ENCODE peak calls at places on chromosomes 3 and 15, in nine cellular contexts. Y, I, J, N, F, W, H, O and G are unnamed samples.

GRCh38 chr3:195209836-195210551 is 61.0 kb downstream of the XXYLT1 start:
- DNase-seq in Y (peak), I (no peak), J (peak), N (peak), F (no peak), W (no peak), H (peak), O (no peak), G (no peak)

GRCh38 chr3:22117751-22118346 is 366.8 kb upstream of the ZNF385D start:
- DNase-seq in Y (no peak), I (no peak), J (no peak), N (no peak), F (peak), W (peak), H (peak), O (peak), G (peak)

GRCh38 chr3:117524890-117525289 is 815.3 kb downstream of the TUSC7 start:
- DNase-seq in Y (no peak), I (no peak), J (no peak), N (no peak), F (no peak), W (no peak), H (peak), O (no peak), G (peak)

GRCh38 chr3:128917291-128917690 is 37.9 kb downstream of the ACAD9 start:
- DNase-seq in Y (no peak), I (no peak), J (no peak), N (no peak), F (no peak), W (no peak), H (peak), O (no peak), G (no peak)

GRCh38 chr15:99110581-99111320 is 5.9 kb downstream of the SYNM start:
- DNase-seq in Y (no peak), I (no peak), J (no peak), N (no peak), F (no peak), W (no peak), H (no peak), O (no peak), G (no peak)

GRCh38 chr3:13296662-13297061 is 123.5 kb downstream of the NUP210 start:
- DNase-seq in Y (no peak), I (no peak), J (no peak), N (no peak), F (peak), W (no peak), H (no peak), O (no peak), G (no peak)

GRCh38 chr3:15108082-15108545 is 9.2 kb upstream of the RBSN start:
- DNase-seq in Y (peak), I (peak), J (peak), N (peak), F (peak), W (no peak), H (peak), O (peak), G (peak)

GRCh38 chr3:128353991-128354687 is 112.6 kb downstream of the DNAJB8 start:
- DNase-seq in Y (peak), I (no peak), J (no peak), N (no peak), F (no peak), W (peak), H (peak), O (no peak), G (no peak)

GRCh38 chr3:126394179-126394976 is at the start of gene CFAP100:
- DNase-seq in Y (peak), I (no peak), J (no peak), N (no peak), F (peak), W (no peak), H (peak), O (no peak), G (no peak)

GRCh38 chr15:61420546-61420945 is 191.4 kb upstream of the RORA start:
- DNase-seq in Y (no peak), I (no peak), J (no peak), N (no peak), F (no peak), W (no peak), H (no peak), O (no peak), G (no peak)

GRCh38 chr3:152200476-152201422 is 68.0 kb upstream of the MBNL1 start:
- DNase-seq in Y (no peak), I (peak), J (no peak), N (no peak), F (peak), W (no peak), H (peak), O (no peak), G (no peak)

GRCh38 chr3:126994661-126995161 is 11.8 kb downstream of the PLXNA1 start:
- DNase-seq in Y (no peak), I (no peak), J (peak), N (peak), F (no peak), W (no peak), H (no peak), O (no peak), G (peak)

GRCh38 chr3:43153189-43154083 is 47.6 kb upstream of the POMGNT2 start:
- DNase-seq in Y (peak), I (no peak), J (peak), N (peak), F (peak), W (no peak), H (peak), O (no peak), G (peak)

GRCh38 chr3:170999737-171000242 is 26.7 kb downstream of the SLC2A2 start:
- DNase-seq in Y (no peak), I (no peak), J (no peak), N (no peak), F (peak), W (peak), H (peak), O (peak), G (peak)

GRCh38 chr3:140854961-140855360 is 86.7 kb upstream of the SLC25A36 start:
- DNase-seq in Y (no peak), I (no peak), J (no peak), N (no peak), F (no peak), W (no peak), H (no peak), O (no peak), G (no peak)

GRCh38 chr3:111311709-111312235 is 230.2 kb upstream of the CD96 start:
- DNase-seq in Y (no peak), I (peak), J (no peak), N (no peak), F (no peak), W (no peak), H (peak), O (no peak), G (no peak)

GRCh38 chr3:153357436-153357835 is 195.4 kb downstream of the RAP2B start:
- DNase-seq in Y (no peak), I (no peak), J (no peak), N (no peak), F (no peak), W (no peak), H (no peak), O (no peak), G (no peak)

GRCh38 chr3:24300949-24301348 is 193.7 kb downstream of the THRB start:
- DNase-seq in Y (no peak), I (no peak), J (no peak), N (no peak), F (no peak), W (no peak), H (no peak), O (no peak), G (no peak)

GRCh38 chr3:38611866-38612265 is 37.6 kb downstream of the SCN5A start:
- DNase-seq in Y (no peak), I (no peak), J (no peak), N (no peak), F (no peak), W (no peak), H (no peak), O (no peak), G (no peak)

GRCh38 chr3:42063886-42064285 is 27.3 kb upstream of the TRAK1 start:
- DNase-seq in Y (no peak), I (no peak), J (no peak), N (no peak), F (no peak), W (peak), H (peak), O (no peak), G (peak)

GRCh38 chr15:57190208-57190607 is 186.1 kb upstream of the CGNL1 start:
- DNase-seq in Y (no peak), I (no peak), J (no peak), N (no peak), F (no peak), W (no peak), H (no peak), O (no peak), G (no peak)

GRCh38 chr3:172708905-172709775 is 1.7 kb downstream of the NCEH1 start:
- DNase-seq in Y (no peak), I (no peak), J (no peak), N (no peak), F (peak), W (no peak), H (peak), O (no peak), G (no peak)
- H3K4me3 ChIP-seq in Y (peak), I (no peak), J (peak), N (peak), F (no peak), W (peak), H (peak), O (no peak), G (no peak)

GRCh38 chr3:48137425-48137999 is 50.7 kb downstream of the CDC25A start:
- DNase-seq in Y (no peak), I (no peak), J (no peak), N (no peak), F (no peak), W (no peak), H (no peak), O (no peak), G (no peak)

GRCh38 chr3:48141225-48142137 is 46.7 kb downstream of the CDC25A start:
- DNase-seq in Y (no peak), I (no peak), J (no peak), N (no peak), F (no peak), W (no peak), H (no peak), O (no peak), G (no peak)

GRCh38 chr3:48143567-48143966 is 44.6 kb downstream of the CDC25A start:
- DNase-seq in Y (no peak), I (no peak), J (no peak), N (no peak), F (no peak), W (no peak), H (no peak), O (no peak), G (no peak)

GRCh38 chr3:48142316-48142870 is 45.8 kb downstream of the CDC25A start:
- DNase-seq in Y (no peak), I (no peak), J (no peak), N (no peak), F (no peak), W (no peak), H (no peak), O (no peak), G (no peak)

GRCh38 chr3:48140284-48140683 is 47.9 kb downstream of the CDC25A start:
- DNase-seq in Y (no peak), I (no peak), J (no peak), N (no peak), F (no peak), W (no peak), H (peak), O (no peak), G (no peak)
- H3K4me3 ChIP-seq in Y (no peak), I (no peak), J (no peak), N (no peak), F (no peak), W (no peak), H (no peak), O (no peak), G (no peak)

GRCh38 chr3:45915518-45916231 is 27.6 kb upstream of the CXCR6 start:
- DNase-seq in Y (no peak), I (peak), J (no peak), N (no peak), F (peak), W (peak), H (peak), O (peak), G (peak)
- H3K4me3 ChIP-seq in Y (no peak), I (peak), J (no peak), N (no peak), F (no peak), W (no peak), H (no peak), O (no peak), G (no peak)

GRCh38 chr3:80014576-80014975 is 246.8 kb upstream of the ROBO1 start:
- DNase-seq in Y (no peak), I (no peak), J (no peak), N (no peak), F (no peak), W (no peak), H (peak), O (no peak), G (peak)
- H3K4me3 ChIP-seq in Y (no peak), I (no peak), J (no peak), N (no peak), F (no peak), W (no peak), H (no peak), O (no peak), G (no peak)

GRCh38 chr3:102974333-102974732 is 539.5 kb downstream of the ZPLD1 start:
- DNase-seq in Y (no peak), I (no peak), J (no peak), N (no peak), F (no peak), W (no peak), H (no peak), O (no peak), G (no peak)
- H3K4me3 ChIP-seq in Y (no peak), I (no peak), J (no peak), N (no peak), F (no peak), W (no peak), H (no peak), O (no peak), G (no peak)

GRCh38 chr3:156682491-156682890 is 8.1 kb downstream of the TIPARP start:
- DNase-seq in Y (no peak), I (no peak), J (no peak), N (no peak), F (no peak), W (no peak), H (no peak), O (no peak), G (no peak)

GRCh38 chr3:156682963-156683362 is 8.6 kb downstream of the TIPARP start:
- DNase-seq in Y (no peak), I (no peak), J (no peak), N (no peak), F (no peak), W (no peak), H (no peak), O (no peak), G (no peak)

GRCh38 chr3:156678216-156678615 is 3.8 kb downstream of the TIPARP start:
- DNase-seq in Y (no peak), I (no peak), J (no peak), N (no peak), F (no peak), W (no peak), H (no peak), O (no peak), G (no peak)

GRCh38 chr3:156681003-156681402 is 6.6 kb downstream of the TIPARP start:
- DNase-seq in Y (no peak), I (no peak), J (peak), N (no peak), F (peak), W (peak), H (peak), O (no peak), G (peak)

GRCh38 chr3:156680243-156680930 is 6.0 kb downstream of the TIPARP start:
- DNase-seq in Y (no peak), I (no peak), J (no peak), N (no peak), F (peak), W (no peak), H (no peak), O (no peak), G (no peak)
- H3K4me3 ChIP-seq in Y (no peak), I (no peak), J (no peak), N (peak), F (no peak), W (no peak), H (no peak), O (no peak), G (peak)

DNA sequence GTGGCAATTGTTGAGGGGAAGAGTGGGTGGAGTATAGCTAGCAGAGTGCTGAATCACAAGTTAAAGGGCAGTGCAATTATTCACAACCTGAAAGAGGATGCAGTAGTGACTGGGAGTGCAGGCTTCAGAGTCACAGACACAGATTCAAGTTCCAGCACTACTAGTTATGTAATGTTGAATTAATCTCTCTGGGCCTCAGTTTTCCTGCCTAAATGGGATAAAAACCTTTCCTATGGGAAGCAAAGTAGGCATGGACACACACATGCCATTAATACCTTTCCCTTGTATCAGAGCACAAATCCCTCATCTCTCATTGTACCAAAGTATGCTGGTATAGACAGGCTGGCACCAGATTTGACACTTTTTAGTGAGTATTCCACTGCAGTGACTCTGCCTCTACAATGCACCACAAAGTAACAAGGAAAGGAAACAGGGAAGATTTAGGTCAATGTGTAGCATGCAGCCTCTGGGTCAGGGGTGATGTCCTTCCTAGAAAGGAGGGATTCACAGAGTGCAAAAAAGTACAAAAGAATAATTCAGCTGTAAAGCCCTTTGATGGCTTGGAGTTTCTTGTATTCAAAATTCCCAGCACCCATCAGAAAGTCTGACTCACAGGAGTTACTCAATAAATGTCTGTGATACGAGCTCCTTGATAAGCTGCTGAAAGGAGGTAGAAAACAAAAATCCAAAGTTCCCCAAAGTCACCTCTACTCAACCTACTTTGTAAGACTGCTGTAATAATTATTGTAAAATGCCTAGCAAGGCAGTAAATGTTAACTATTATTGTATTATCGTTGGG is 507.5 kb upstream of the TGFBR2 start:
- DNase-seq in Y (no peak), I (no peak), J (no peak), N (no peak), F (no peak), W (peak), H (peak), O (peak), G (peak)
- H3K4me3 ChIP-seq in Y (no peak), I (no peak), J (no peak), N (no peak), F (no peak), W (no peak), H (no peak), O (no peak), G (no peak)

GRCh38 chr3:89114841-89115223 is 7.4 kb downstream of the EPHA3 start:
- DNase-seq in Y (no peak), I (no peak), J (no peak), N (no peak), F (no peak), W (no peak), H (no peak), O (no peak), G (no peak)
- H3K4me3 ChIP-seq in Y (peak), I (no peak), J (peak), N (peak), F (no peak), W (no peak), H (no peak), O (no peak), G (peak)

DNA sequence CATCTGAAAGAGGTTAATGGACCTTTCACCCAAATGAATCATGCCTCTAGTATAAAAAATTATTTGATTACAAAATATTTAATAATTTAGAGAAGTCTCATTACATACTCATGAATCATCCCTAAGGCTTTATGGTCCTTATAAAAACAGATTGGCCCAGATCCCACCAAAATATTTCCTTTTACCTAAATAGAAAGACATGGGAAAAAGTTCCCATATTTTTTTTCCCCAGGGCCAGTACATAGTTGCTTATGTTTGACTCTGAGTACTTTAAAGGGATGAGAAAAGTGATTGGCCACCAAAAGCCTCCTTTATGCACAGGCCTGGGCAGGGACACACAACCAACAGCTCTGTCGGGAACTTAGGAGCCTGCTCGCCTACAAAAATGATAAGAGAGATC is 22.3 kb downstream of the KCNAB1 start:
- DNase-seq in Y (no peak), I (no peak), J (no peak), N (no peak), F (no peak), W (no peak), H (peak), O (no peak), G (no peak)
- H3K4me3 ChIP-seq in Y (no peak), I (no peak), J (no peak), N (no peak), F (no peak), W (no peak), H (no peak), O (no peak), G (no peak)

GRCh38 chr3:9553949-9554513 is 409 bp upstream of the LHFPL4 start:
- DNase-seq in Y (no peak), I (no peak), J (no peak), N (no peak), F (peak), W (no peak), H (no peak), O (no peak), G (no peak)
- H3K4me3 ChIP-seq in Y (no peak), I (no peak), J (no peak), N (no peak), F (no peak), W (no peak), H (no peak), O (no peak), G (no peak)